ENCODE peak calls at places on chromosomes 4 and X, in nine cellular contexts. One of them, this sample, is unnamed. For H3K27me3, the result is how much of the 10 kb centered on the place peaks cover.

GRCh38 chr4:146633471-146633800 is 5.3 kb upstream of the POU4F2 start:
- DNase-seq in CD8-positive, alpha-beta T cell: no peak
- DNase-seq in ovary: no peak
- DNase-seq in breast epithelium: no peak
- DNase-seq in endothelial cell of umbilical vein: no peak
- DNase-seq in transverse colon: no peak
- DNase-seq in colonic mucosa: no peak
- DNase-seq in thoracic aorta: no peak
- DNase-seq in uterus: no peak
- DNase-seq in this sample: no peak

GRCh38 chrX:24479924-24480722 is 15.0 kb downstream of the PDK3 start:
- DNase-seq in endothelial cell of umbilical vein: peak
- DNase-seq in transverse colon: peak
- DNase-seq in CD8-positive, alpha-beta T cell: peak
- DNase-seq in ovary: no peak
- DNase-seq in colonic mucosa: peak
- DNase-seq in uterus: no peak
- DNase-seq in thoracic aorta: no peak
- DNase-seq in breast epithelium: peak
- DNase-seq in this sample: peak

GRCh38 chrX:71181558-71181909 is 36.9 kb downstream of the NLGN3 start:
- DNase-seq in breast epithelium: no peak
- DNase-seq in ovary: peak
- DNase-seq in colonic mucosa: peak
- DNase-seq in thoracic aorta: no peak
- DNase-seq in transverse colon: peak
- DNase-seq in CD8-positive, alpha-beta T cell: peak
- DNase-seq in uterus: peak
- DNase-seq in endothelial cell of umbilical vein: no peak
- DNase-seq in this sample: peak

GRCh38 chr4:54402880-54403503 is 173.9 kb downstream of the PDGFRA start:
- DNase-seq in thoracic aorta: no peak
- DNase-seq in endothelial cell of umbilical vein: no peak
- DNase-seq in transverse colon: no peak
- DNase-seq in colonic mucosa: no peak
- DNase-seq in breast epithelium: no peak
- DNase-seq in uterus: no peak
- DNase-seq in CD8-positive, alpha-beta T cell: no peak
- DNase-seq in ovary: no peak
- DNase-seq in this sample: no peak

GRCh38 chrX:71111141-71111843 is at the start of gene IL2RG:
- DNase-seq in CD8-positive, alpha-beta T cell: peak
- DNase-seq in breast epithelium: no peak
- DNase-seq in colonic mucosa: peak
- DNase-seq in uterus: no peak
- DNase-seq in endothelial cell of umbilical vein: no peak
- DNase-seq in thoracic aorta: no peak
- DNase-seq in transverse colon: peak
- DNase-seq in ovary: no peak
- DNase-seq in this sample: peak

GRCh38 chr4:73481356-73481755 is at the start of gene AFM:
- DNase-seq in thoracic aorta: no peak
- DNase-seq in colonic mucosa: no peak
- DNase-seq in ovary: no peak
- DNase-seq in breast epithelium: no peak
- DNase-seq in transverse colon: no peak
- DNase-seq in endothelial cell of umbilical vein: no peak
- DNase-seq in CD8-positive, alpha-beta T cell: no peak
- DNase-seq in uterus: no peak
- DNase-seq in this sample: no peak

GRCh38 chr4:73205482-73205881 is 53.1 kb downstream of the ANKRD17 start:
- DNase-seq in endothelial cell of umbilical vein: no peak
- DNase-seq in uterus: no peak
- DNase-seq in transverse colon: no peak
- DNase-seq in ovary: no peak
- DNase-seq in breast epithelium: no peak
- DNase-seq in CD8-positive, alpha-beta T cell: no peak
- DNase-seq in colonic mucosa: no peak
- DNase-seq in thoracic aorta: no peak
- DNase-seq in this sample: no peak

GRCh38 chr4:5563856-5564255 is 144.5 kb downstream of the EVC2 start:
- DNase-seq in transverse colon: no peak
- DNase-seq in thoracic aorta: no peak
- DNase-seq in CD8-positive, alpha-beta T cell: no peak
- DNase-seq in ovary: no peak
- DNase-seq in uterus: no peak
- DNase-seq in breast epithelium: no peak
- DNase-seq in colonic mucosa: no peak
- DNase-seq in endothelial cell of umbilical vein: no peak
- DNase-seq in this sample: no peak

GRCh38 chrX:20913760-20914159 is 460.5 kb upstream of the CNKSR2 start:
- DNase-seq in endothelial cell of umbilical vein: no peak
- DNase-seq in uterus: no peak
- DNase-seq in colonic mucosa: no peak
- DNase-seq in transverse colon: no peak
- DNase-seq in thoracic aorta: no peak
- DNase-seq in ovary: no peak
- DNase-seq in CD8-positive, alpha-beta T cell: no peak
- DNase-seq in breast epithelium: no peak
- DNase-seq in this sample: no peak

GRCh38 chr4:96465834-96466233 is 625.9 kb downstream of the PDHA2 start:
- DNase-seq in CD8-positive, alpha-beta T cell: no peak
- DNase-seq in thoracic aorta: no peak
- DNase-seq in breast epithelium: no peak
- DNase-seq in colonic mucosa: no peak
- DNase-seq in uterus: no peak
- DNase-seq in ovary: no peak
- DNase-seq in transverse colon: no peak
- DNase-seq in endothelial cell of umbilical vein: no peak
- DNase-seq in this sample: no peak

DNA sequence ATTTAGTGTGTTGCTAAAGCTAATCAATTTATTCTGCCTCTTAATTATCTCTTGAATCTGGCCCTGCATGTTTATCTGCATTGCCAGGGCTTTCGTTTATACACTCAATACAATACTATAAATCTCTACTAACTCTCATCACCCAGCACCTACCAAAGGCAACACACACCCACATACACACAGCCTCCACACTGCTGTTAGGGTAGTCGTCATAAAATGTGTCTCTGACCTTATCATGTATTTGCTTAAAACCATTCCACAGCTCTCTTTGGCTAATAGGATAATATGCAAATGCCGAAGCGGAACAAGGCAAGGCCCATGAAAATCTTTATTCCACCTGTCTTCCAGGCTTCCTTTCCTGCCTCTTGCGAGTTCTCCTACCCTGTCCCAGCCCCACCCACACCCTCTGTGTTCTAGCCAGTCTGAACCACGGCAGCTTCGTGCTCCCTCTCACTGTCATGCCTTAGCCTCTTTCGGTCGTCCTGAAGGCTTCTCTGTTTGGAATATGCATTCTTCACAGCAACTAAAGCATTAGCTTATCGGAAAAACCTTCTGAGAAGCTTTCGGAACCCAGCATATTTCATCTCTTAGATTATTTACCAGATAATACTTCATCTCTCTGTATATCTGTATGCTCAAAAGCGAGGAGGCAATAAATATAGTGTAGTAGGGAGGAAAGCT is 333.5 kb downstream of the TENM3 start:
- DNase-seq in thoracic aorta: no peak
- DNase-seq in endothelial cell of umbilical vein: no peak
- DNase-seq in colonic mucosa: no peak
- DNase-seq in CD8-positive, alpha-beta T cell: no peak
- DNase-seq in transverse colon: no peak
- DNase-seq in breast epithelium: no peak
- DNase-seq in uterus: no peak
- DNase-seq in ovary: no peak
- DNase-seq in this sample: no peak
- H3K27ac ChIP-seq in thoracic aorta: no peak
- H3K27ac ChIP-seq in endothelial cell of umbilical vein: no peak
- H3K27ac ChIP-seq in colonic mucosa: no peak
- H3K27ac ChIP-seq in CD8-positive, alpha-beta T cell: no peak
- H3K27ac ChIP-seq in transverse colon: no peak
- H3K27ac ChIP-seq in breast epithelium: no peak
- H3K27ac ChIP-seq in uterus: no peak
- H3K27ac ChIP-seq in ovary: no peak
- H3K27ac ChIP-seq in this sample: no peak

DNA sequence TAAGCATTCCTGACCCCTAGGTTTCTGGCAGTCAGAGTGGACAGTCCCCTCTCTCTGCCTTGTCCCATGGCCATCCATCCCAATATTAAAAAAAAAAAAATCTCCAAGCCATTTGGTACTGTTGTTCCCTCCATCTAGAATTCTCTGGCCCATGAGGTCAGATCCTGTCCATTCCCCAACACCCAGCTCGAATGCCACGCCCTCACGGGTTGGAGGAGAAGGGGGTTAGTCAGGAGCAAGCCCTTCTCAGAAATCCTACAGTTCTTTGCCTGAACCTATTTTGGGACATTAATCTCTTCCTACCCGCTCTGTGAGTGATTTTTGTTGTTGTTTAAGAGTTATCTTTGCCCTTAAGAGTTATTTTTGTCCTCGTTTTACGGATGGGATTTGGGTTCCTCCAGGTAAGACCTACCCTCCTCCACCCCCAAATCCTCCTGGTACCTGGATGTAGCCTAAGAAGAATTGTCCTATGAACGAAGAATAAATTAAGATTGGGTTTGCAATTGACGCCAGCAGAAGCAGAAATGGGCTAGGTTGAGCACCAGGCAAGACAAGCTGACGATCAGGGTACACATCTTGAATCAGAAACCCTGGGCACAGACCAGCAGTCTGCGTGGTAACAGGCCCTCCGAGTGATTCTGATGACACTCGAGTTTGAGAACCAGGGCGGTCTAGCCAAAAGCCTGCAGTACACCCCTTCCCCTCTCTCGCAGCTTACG is 977 bp downstream of the RNF175 start:
- DNase-seq in CD8-positive, alpha-beta T cell: no peak
- DNase-seq in thoracic aorta: no peak
- DNase-seq in breast epithelium: no peak
- DNase-seq in uterus: no peak
- DNase-seq in colonic mucosa: no peak
- DNase-seq in ovary: no peak
- DNase-seq in transverse colon: no peak
- DNase-seq in endothelial cell of umbilical vein: no peak
- DNase-seq in this sample: no peak
- H3K4me3 ChIP-seq in CD8-positive, alpha-beta T cell: no peak
- H3K4me3 ChIP-seq in thoracic aorta: peak
- H3K4me3 ChIP-seq in breast epithelium: peak
- H3K4me3 ChIP-seq in uterus: no peak
- H3K4me3 ChIP-seq in colonic mucosa: no peak
- H3K4me3 ChIP-seq in ovary: no peak
- H3K4me3 ChIP-seq in transverse colon: no peak
- H3K4me3 ChIP-seq in endothelial cell of umbilical vein: no peak
- H3K4me3 ChIP-seq in this sample: no peak

DNA sequence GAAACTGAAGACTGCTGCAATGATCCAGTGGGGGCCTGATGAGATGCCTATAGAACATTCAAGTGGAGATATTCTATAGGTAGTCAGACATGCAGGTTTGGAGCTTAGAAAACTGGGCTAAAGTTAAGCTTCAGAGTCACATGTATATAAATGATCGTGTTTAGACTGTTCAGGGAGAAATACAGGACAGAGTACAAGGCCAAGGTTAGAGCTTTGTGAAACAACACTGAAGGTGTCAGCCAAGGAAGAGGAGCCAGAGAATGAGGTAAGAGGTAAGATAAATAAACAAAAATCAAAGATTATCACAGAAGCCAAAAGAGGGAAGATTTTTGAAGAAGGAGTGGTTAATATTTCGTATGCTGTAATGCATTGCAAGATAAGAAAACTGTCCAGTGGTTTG is 57.9 kb upstream of the KLHL13 start:
- DNase-seq in uterus: no peak
- DNase-seq in CD8-positive, alpha-beta T cell: no peak
- DNase-seq in endothelial cell of umbilical vein: no peak
- DNase-seq in transverse colon: no peak
- DNase-seq in colonic mucosa: no peak
- DNase-seq in breast epithelium: no peak
- DNase-seq in thoracic aorta: no peak
- DNase-seq in ovary: no peak
- DNase-seq in this sample: no peak
- H3K27me3 ChIP-seq in uterus: under half
- H3K27me3 ChIP-seq in CD8-positive, alpha-beta T cell: under half
- H3K27me3 ChIP-seq in endothelial cell of umbilical vein: under half
- H3K27me3 ChIP-seq in transverse colon: under half
- H3K27me3 ChIP-seq in colonic mucosa: under half
- H3K27me3 ChIP-seq in breast epithelium: under half
- H3K27me3 ChIP-seq in thoracic aorta: under half
- H3K27me3 ChIP-seq in ovary: under half
- H3K27me3 ChIP-seq in this sample: under half

GRCh38 chrX:115650916-115651315 is 89.9 kb downstream of the PLS3 start:
- DNase-seq in uterus: peak
- DNase-seq in transverse colon: peak
- DNase-seq in thoracic aorta: no peak
- DNase-seq in colonic mucosa: peak
- DNase-seq in endothelial cell of umbilical vein: peak
- DNase-seq in breast epithelium: no peak
- DNase-seq in CD8-positive, alpha-beta T cell: no peak
- DNase-seq in ovary: peak
- DNase-seq in this sample: no peak
- H3K27ac ChIP-seq in uterus: no peak
- H3K27ac ChIP-seq in transverse colon: no peak
- H3K27ac ChIP-seq in thoracic aorta: no peak
- H3K27ac ChIP-seq in colonic mucosa: no peak
- H3K27ac ChIP-seq in endothelial cell of umbilical vein: no peak
- H3K27ac ChIP-seq in breast epithelium: no peak
- H3K27ac ChIP-seq in CD8-positive, alpha-beta T cell: no peak
- H3K27ac ChIP-seq in ovary: no peak
- H3K27ac ChIP-seq in this sample: no peak